ENCODE peak calls at places on chromosomes 5 and 9, in eight cellular contexts. Y, C, X, I, P, R, Z and E are unnamed samples.
A peak's percentile ranks its signal among the peaks of the same experiment; 100 is the strongest.

GRCh38 chr5:147481857-147482256 is 28.0 kb downstream of the DPYSL3 start:
- ATAC-seq in Y (peak; percentile 50), C (peak; percentile 21), X (no peak), I (no peak), P (peak; percentile 4), R (no peak), Z (no peak), E (no peak)

GRCh38 chr9:112858005-112858404 is 32.7 kb downstream of the SLC46A2 start:
- ATAC-seq in Y (no peak), C (no peak), X (no peak), I (no peak), P (no peak), R (no peak), Z (no peak), E (no peak)

GRCh38 chr5:172902497-172903472 is 56.4 kb upstream of the RPL26L1 start:
- ATAC-seq in Y (peak; percentile 82), C (peak; percentile 35), X (no peak), I (peak; percentile 48), P (peak; percentile 77), R (peak; percentile 62), Z (no peak), E (peak; percentile 69)

GRCh38 chr5:68068204-68068603 is 147.4 kb upstream of the PIK3R1 start:
- ATAC-seq in Y (no peak), C (no peak), X (no peak), I (no peak), P (peak; percentile 27), R (no peak), Z (no peak), E (no peak)

GRCh38 chr9:124625084-124625483 is 117.9 kb upstream of the NR5A1 start:
- ATAC-seq in Y (no peak), C (no peak), X (no peak), I (no peak), P (no peak), R (no peak), Z (no peak), E (no peak)

GRCh38 chr5:73998496-73998895 is 372.5 kb downstream of the ARHGEF28 start:
- ATAC-seq in Y (no peak), C (no peak), X (no peak), I (no peak), P (no peak), R (no peak), Z (no peak), E (peak; percentile 53)

GRCh38 chr9:24817756-24818155 is 272.1 kb upstream of the IZUMO3 start:
- ATAC-seq in Y (no peak), C (no peak), X (no peak), I (no peak), P (no peak), R (no peak), Z (no peak), E (no peak)

GRCh38 chr5:93360436-93361100 is 220.5 kb downstream of the NR2F1-AS1 start:
- ATAC-seq in Y (no peak), C (no peak), X (no peak), I (no peak), P (no peak), R (no peak), Z (no peak), E (no peak)

GRCh38 chr5:121053055-121053985 is 589.2 kb downstream of the PRR16 start:
- ATAC-seq in Y (no peak), C (no peak), X (no peak), I (no peak), P (no peak), R (no peak), Z (no peak), E (no peak)

GRCh38 chr9:133103987-133104505 is 17.0 kb downstream of the RALGDS start:
- ATAC-seq in Y (no peak), C (peak; percentile 3), X (peak; percentile 1), I (no peak), P (peak; percentile 3), R (no peak), Z (no peak), E (no peak)

GRCh38 chr5:61202213-61202612 is 39.9 kb upstream of the SMIM15 start:
- ATAC-seq in Y (no peak), C (no peak), X (no peak), I (no peak), P (no peak), R (no peak), Z (no peak), E (no peak)

GRCh38 chr5:93578813-93579560 is 2.0 kb downstream of the NR2F1-AS1 start:
- ATAC-seq in Y (peak; percentile 50), C (no peak), X (peak; percentile 9), I (no peak), P (peak; percentile 17), R (peak; percentile 49), Z (no peak), E (no peak)

GRCh38 chr9:5633243-5633642 is 4.3 kb downstream of the RIC1 start:
- ATAC-seq in Y (no peak), C (no peak), X (peak; percentile 6), I (peak; percentile 14), P (no peak), R (no peak), Z (no peak), E (no peak)

GRCh38 chr5:127987354-127988148 is 96.0 kb upstream of the SLC12A2 start:
- ATAC-seq in Y (no peak), C (no peak), X (no peak), I (peak; percentile 77), P (no peak), R (peak; percentile 30), Z (no peak), E (no peak)

GRCh38 chr5:95591490-95591901 is 28.4 kb upstream of the GPR150 start:
- ATAC-seq in Y (no peak), C (no peak), X (peak; percentile 31), I (no peak), P (no peak), R (peak; percentile 96), Z (no peak), E (no peak)

GRCh38 chr5:108749130-108749861 is 1.6 kb downstream of the FER start:
- ATAC-seq in Y (peak; percentile 62), C (peak; percentile 44), X (peak; percentile 44), I (peak; percentile 70), P (peak; percentile 55), R (peak; percentile 71), Z (peak; percentile 18), E (peak; percentile 77)

GRCh38 chr5:181205402-181205734 is 372 bp upstream of the TRIM7 start:
- ATAC-seq in Y (no peak), C (peak; percentile 0), X (peak; percentile 0), I (peak; percentile 14), P (no peak), R (peak; percentile 7), Z (no peak), E (no peak)

GRCh38 chr5:103624748-103625147 is 62.2 kb upstream of the NUDT12 start:
- ATAC-seq in Y (no peak), C (peak; percentile 38), X (no peak), I (no peak), P (no peak), R (no peak), Z (no peak), E (no peak)

GRCh38 chr5:150428106-150428876 is 15.6 kb upstream of the CD74 start:
- ATAC-seq in Y (peak; percentile 76), C (peak; percentile 59), X (peak; percentile 90), I (peak; percentile 47), P (peak; percentile 68), R (peak; percentile 61), Z (no peak), E (peak; percentile 51)

GRCh38 chr9:83699615-83700014 is 8.1 kb downstream of the UBQLN1 start:
- ATAC-seq in Y (no peak), C (no peak), X (no peak), I (no peak), P (no peak), R (no peak), Z (no peak), E (no peak)

GRCh38 chr9:23375511-23375910 is 450.5 kb downstream of the ELAVL2 start:
- ATAC-seq in Y (no peak), C (no peak), X (no peak), I (no peak), P (no peak), R (no peak), Z (no peak), E (no peak)

GRCh38 chr9:34712140-34712539 is 2.2 kb upstream of the CCL21 start:
- ATAC-seq in Y (no peak), C (no peak), X (no peak), I (no peak), P (no peak), R (no peak), Z (no peak), E (no peak)

GRCh38 chr9:128556915-128557634 is 4.7 kb downstream of the SPTAN1 start:
- ATAC-seq in Y (no peak), C (no peak), X (no peak), I (no peak), P (no peak), R (no peak), Z (no peak), E (no peak)
- H3K4me1 ChIP-seq in Y (peaks cover 68% of the 10 kb centered on the region), C (peaks cover 31% of the 10 kb centered on the region), X (peaks cover 50% of the 10 kb centered on the region), I (peaks cover 58% of the 10 kb centered on the region), P (peaks cover 40% of the 10 kb centered on the region), R (peaks cover 41% of the 10 kb centered on the region), Z (peaks cover 59% of the 10 kb centered on the region), E (peaks cover 29% of the 10 kb centered on the region)

GRCh38 chr5:14270212-14270702 is 127.1 kb downstream of the TRIO start:
- ATAC-seq in Y (peak; percentile 91), C (peak; percentile 83), X (peak; percentile 84), I (peak; percentile 65), P (peak; percentile 89), R (peak; percentile 43), Z (no peak), E (peak; percentile 75)
- H3K4me1 ChIP-seq in Y (peaks cover 32% of the 10 kb centered on the region), C (peaks cover 20% of the 10 kb centered on the region), X (peaks cover 24% of the 10 kb centered on the region), I (peaks cover 83% of the 10 kb centered on the region), P (peaks cover 14% of the 10 kb centered on the region), R (peaks cover 96% of the 10 kb centered on the region), Z (no peaks in the 10 kb centered on the region), E (peaks cover 25% of the 10 kb centered on the region)

GRCh38 chr5:124235031-124235562 is 511.3 kb downstream of the ZNF608 start:
- ATAC-seq in Y (no peak), C (no peak), X (no peak), I (no peak), P (no peak), R (no peak), Z (no peak), E (no peak)
- H3K4me1 ChIP-seq in Y (no peaks in the 10 kb centered on the region), C (no peaks in the 10 kb centered on the region), X (peaks cover 5% of the 10 kb centered on the region), I (no peaks in the 10 kb centered on the region), P (no peaks in the 10 kb centered on the region), R (no peaks in the 10 kb centered on the region), Z (no peaks in the 10 kb centered on the region), E (no peaks in the 10 kb centered on the region)

DNA sequence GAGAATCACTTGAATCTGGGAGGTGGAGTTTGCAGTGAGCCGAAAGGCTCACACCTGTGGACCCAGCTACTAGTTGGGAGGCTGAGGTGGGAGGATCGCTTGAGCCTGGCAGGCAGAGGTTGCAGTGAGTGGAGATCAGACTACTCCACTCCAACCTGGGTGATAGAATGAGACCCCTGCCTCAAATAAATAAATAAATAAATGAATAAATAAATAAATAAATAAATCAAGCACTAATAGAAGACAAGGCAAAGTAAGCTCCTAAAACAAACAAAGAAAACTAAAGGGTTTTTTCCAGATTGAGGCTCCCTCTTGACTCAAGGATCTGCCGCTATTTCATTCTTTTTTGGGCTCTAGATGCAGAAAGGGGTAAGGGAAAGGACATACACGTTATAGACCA is 34.7 kb upstream of the CLINT1 start:
- ATAC-seq in Y (no peak), C (no peak), X (no peak), I (no peak), P (no peak), R (no peak), Z (no peak), E (no peak)
- H3K4me1 ChIP-seq in Y (no peaks in the 10 kb centered on the region), C (peaks cover 15% of the 10 kb centered on the region), X (no peaks in the 10 kb centered on the region), I (peaks cover 5% of the 10 kb centered on the region), P (no peaks in the 10 kb centered on the region), R (no peaks in the 10 kb centered on the region), Z (peaks cover 9% of the 10 kb centered on the region), E (no peaks in the 10 kb centered on the region)

GRCh38 chr5:87243161-87243877 is 24.4 kb upstream of the RASA1 start:
- ATAC-seq in Y (peak; percentile 85), C (peak; percentile 87), X (peak; percentile 36), I (peak; percentile 93), P (peak; percentile 85), R (no peak), Z (no peak), E (peak; percentile 91)
- H3K4me1 ChIP-seq in Y (no peaks in the 10 kb centered on the region), C (no peaks in the 10 kb centered on the region), X (no peaks in the 10 kb centered on the region), I (peaks cover 7% of the 10 kb centered on the region), P (no peaks in the 10 kb centered on the region), R (no peaks in the 10 kb centered on the region), Z (no peaks in the 10 kb centered on the region), E (no peaks in the 10 kb centered on the region)